ENCODE peak calls at places on chromosomes 7 and 10, in five cellular contexts. N is choroid plexus epithelial cell, M is GM06990, R is AG04450, Q is chondrocyte. J is an unnamed sample.

GRCh38 chr7:5228066-5228465 is 38.0 kb downstream of the WIPI2 start:
- DNase-seq in R (no peak), Q (no peak), M (no peak), N (no peak), J (no peak)

GRCh38 chr10:86103391-86104101 is 263.0 kb downstream of the GRID1 start:
- DNase-seq in N (no peak), M (no peak), R (no peak), Q (peak), J (no peak)

GRCh38 chr7:29588900-29589696 is 25.5 kb downstream of the PRR15 start:
- DNase-seq in R (peak), M (no peak), Q (no peak), N (peak), J (peak)

GRCh38 chr7:95906871-95907270 is 134.5 kb downstream of the DYNC1I1 start:
- DNase-seq in N (no peak), Q (no peak), M (no peak), R (no peak), J (no peak)

GRCh38 chr10:112792487-112793196 is 157.4 kb upstream of the TCF7L2 start:
- DNase-seq in N (peak), R (no peak), Q (no peak), M (no peak), J (no peak)

GRCh38 chr10:37236093-37236492 is 110.7 kb downstream of the ANKRD30A start:
- DNase-seq in N (no peak), R (no peak), Q (no peak), M (no peak), J (no peak)

GRCh38 chr10:12314836-12315235 is 34.5 kb upstream of the CAMK1D start:
- DNase-seq in R (no peak), Q (no peak), N (no peak), M (no peak), J (no peak)

GRCh38 chr10:132023092-132023811 is 41.5 kb upstream of the BNIP3 start:
- DNase-seq in N (peak), Q (no peak), R (peak), M (peak), J (peak)

GRCh38 chr7:26291699-26292538 is at the start of gene SNX10:
- DNase-seq in R (no peak), N (peak), Q (no peak), M (peak), J (peak)

GRCh38 chr7:75984130-75985008 is 10.0 kb downstream of the TMEM120A start:
- DNase-seq in R (no peak), N (no peak), M (no peak), Q (peak), J (no peak)

GRCh38 chr10:1020966-1021365 is 4.7 kb downstream of the IDI2 start:
- DNase-seq in M (peak), R (no peak), Q (no peak), N (no peak), J (no peak)

GRCh38 chr10:14554091-14554842 is 220.4 kb downstream of the FAM107B start:
- DNase-seq in M (no peak), N (peak), Q (no peak), R (no peak), J (no peak)

GRCh38 chr7:113188396-113188795 is 70.0 kb upstream of the SMIM30 start:
- DNase-seq in R (no peak), Q (no peak), N (no peak), M (no peak), J (no peak)

GRCh38 chr7:11130012-11130411 is 156.3 kb downstream of the PHF14 start:
- DNase-seq in N (peak), M (no peak), Q (no peak), R (peak), J (no peak)

GRCh38 chr7:81190997-81191747 is 272.3 kb upstream of the SEMA3C start:
- DNase-seq in N (peak), R (no peak), M (no peak), Q (no peak), J (no peak)

GRCh38 chr10:131847241-131847783 is 53.5 kb upstream of the PPP2R2D start:
- DNase-seq in Q (peak), N (no peak), R (no peak), M (no peak), J (no peak)

GRCh38 chr10:60849217-60849616 is 70.9 kb downstream of the CDK1 start:
- DNase-seq in R (no peak), N (no peak), M (no peak), Q (no peak), J (no peak)

GRCh38 chr10:60848126-60848525 is 69.8 kb downstream of the CDK1 start:
- DNase-seq in N (peak), Q (no peak), R (no peak), M (no peak), J (no peak)

GRCh38 chr10:60845038-60845437 is 66.8 kb downstream of the CDK1 start:
- DNase-seq in N (no peak), Q (no peak), R (no peak), M (no peak), J (no peak)

GRCh38 chr10:60848680-60849079 is 70.4 kb downstream of the CDK1 start:
- DNase-seq in Q (no peak), M (no peak), N (no peak), R (no peak), J (no peak)

DNA sequence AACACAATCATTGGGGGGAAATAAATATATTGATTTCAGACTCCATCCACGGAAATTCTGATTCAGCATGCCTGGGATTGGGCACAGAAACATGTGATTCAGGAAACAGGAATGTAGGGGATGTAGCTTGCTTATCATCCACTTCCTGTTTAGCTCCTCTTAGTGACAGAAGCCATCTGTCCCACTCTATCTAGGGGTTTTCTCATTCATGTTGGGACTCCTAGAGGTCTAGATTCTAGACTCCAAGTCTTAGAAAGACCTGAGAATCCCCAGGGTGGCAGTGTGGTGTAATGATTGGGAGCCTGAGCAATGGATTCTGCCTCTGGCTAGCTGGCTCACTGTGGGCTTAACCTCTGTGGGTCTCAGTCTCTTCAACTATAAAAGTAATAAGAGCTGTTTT is 67.9 kb downstream of the CDK1 start:
- DNase-seq in N (peak), R (peak), M (no peak), Q (no peak), J (no peak)
- TF ChIP-seq CTCF in N (peak), R (peak), M (no peak), Q (peak), J (no peak)

GRCh38 chr10:96491303-96491702 is 22.4 kb downstream of the TLL2 start:
- DNase-seq in R (no peak), M (no peak), N (peak), Q (no peak), J (no peak)
- TF ChIP-seq CTCF in R (peak), M (peak), N (peak), Q (peak), J (peak)

GRCh38 chr7:115676080-115676479 is 354.5 kb downstream of the TFEC start:
- DNase-seq in M (no peak), N (peak), Q (no peak), R (peak), J (no peak)
- TF ChIP-seq CTCF in M (no peak), N (peak), Q (peak), R (peak), J (no peak)

DNA sequence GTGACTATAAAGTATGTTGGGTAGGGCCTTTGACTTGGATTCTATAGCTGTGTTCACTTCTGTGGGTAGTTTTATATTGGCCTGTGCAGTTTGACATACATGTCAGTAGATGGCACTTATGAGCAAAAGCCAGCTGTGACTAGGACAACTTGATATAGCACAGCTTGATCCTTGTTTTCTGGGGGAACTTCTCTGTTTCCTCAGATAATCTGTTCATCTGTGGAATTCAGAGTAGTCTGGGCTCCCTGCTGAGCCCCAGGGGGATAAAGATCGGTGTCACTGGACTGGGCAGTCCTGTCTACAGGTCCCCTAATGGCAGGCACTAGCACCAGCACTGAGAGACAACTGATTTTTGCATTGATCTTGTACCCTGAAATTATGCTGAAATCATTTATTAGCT is 25.4 kb downstream of the CYP2C9 start:
- DNase-seq in M (no peak), R (no peak), N (peak), Q (no peak), J (peak)
- TF ChIP-seq CTCF in M (peak), R (peak), N (peak), Q (peak), J (peak)

GRCh38 chr10:22988581-22989360 is 60.9 kb downstream of the ARMC3 start:
- DNase-seq in Q (no peak), M (peak), N (peak), R (peak), J (peak)

GRCh38 chr10:22984066-22984465 is 56.2 kb downstream of the ARMC3 start:
- DNase-seq in Q (no peak), M (no peak), N (peak), R (no peak), J (no peak)

GRCh38 chr10:22992075-22992474 is 64.2 kb downstream of the ARMC3 start:
- DNase-seq in Q (no peak), R (no peak), M (peak), N (no peak), J (peak)

GRCh38 chr10:22990443-22990842 is 62.6 kb downstream of the ARMC3 start:
- DNase-seq in R (no peak), N (no peak), Q (no peak), M (no peak), J (no peak)

DNA sequence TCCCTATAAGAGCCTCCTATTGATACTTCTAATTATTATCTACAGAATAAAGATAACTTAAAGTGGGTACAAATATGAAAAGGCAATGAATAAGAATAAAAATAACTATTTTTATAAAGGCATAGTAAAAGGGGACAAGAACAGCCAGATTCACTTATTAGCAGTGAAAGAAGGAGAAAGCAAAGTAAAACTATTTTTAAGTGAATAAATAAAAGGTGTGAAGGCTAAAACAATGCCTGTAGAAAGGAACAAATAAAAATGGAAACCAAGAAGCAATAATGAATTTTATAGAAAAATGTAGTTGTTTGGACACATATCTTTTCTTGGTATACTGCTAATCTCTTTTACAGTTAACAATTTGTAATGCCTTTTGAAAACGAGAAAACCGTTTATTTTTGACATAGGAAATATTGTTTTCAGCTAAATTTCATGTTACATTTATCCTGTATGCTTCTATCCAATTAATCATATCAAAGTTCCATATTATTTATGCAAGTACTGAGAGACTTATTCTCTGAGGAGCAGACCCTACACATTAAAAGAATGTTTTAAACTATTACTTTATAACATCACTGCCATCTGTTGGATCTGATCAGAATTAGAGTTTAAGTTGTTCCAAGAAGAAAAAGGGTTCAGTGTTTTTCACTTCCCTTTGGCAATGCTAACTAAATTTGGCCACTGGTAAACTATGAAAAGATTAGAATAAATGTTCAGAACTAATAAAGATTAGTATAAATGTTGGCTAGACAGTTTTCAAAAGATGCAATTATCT is 59.1 kb downstream of the ARMC3 start:
- DNase-seq in N (peak), Q (no peak), M (peak), R (peak), J (peak)
- TF ChIP-seq CTCF in N (peak), Q (peak), M (peak), R (peak), J (peak)

GRCh38 chr10:63819753-63820347 is 298.6 kb downstream of the REEP3 start:
- DNase-seq in N (peak), M (no peak), R (peak), Q (no peak), J (no peak)
- TF ChIP-seq CTCF in N (peak), M (peak), R (peak), Q (peak), J (peak)

DNA sequence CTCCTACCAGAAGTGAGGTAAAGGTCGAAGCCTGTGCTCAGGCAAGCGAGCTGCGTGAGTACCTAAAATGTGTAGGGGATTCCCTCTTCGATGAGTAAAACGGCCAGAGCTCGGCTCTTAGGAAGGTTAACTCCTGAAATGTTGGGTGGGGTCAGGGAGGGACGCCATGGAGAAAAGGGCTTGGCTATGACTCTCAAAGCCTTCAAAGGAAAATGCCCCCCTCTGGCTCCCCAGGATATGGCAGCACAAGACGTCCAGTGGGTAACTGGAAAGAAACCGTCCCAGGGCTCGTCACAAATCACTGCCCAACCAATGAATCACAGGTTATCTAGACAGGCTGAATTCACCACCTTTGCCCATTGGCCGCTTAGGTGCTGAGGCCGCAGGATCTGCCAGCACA is 58.0 kb downstream of the CALML3 start:
- DNase-seq in Q (peak), M (peak), R (no peak), N (no peak), J (no peak)
- TF ChIP-seq CTCF in Q (peak), M (peak), R (peak), N (peak), J (no peak)

GRCh38 chr7:47285860-47286491 is 295.9 kb downstream of the TNS3 start:
- DNase-seq in Q (no peak), R (no peak), M (no peak), N (peak), J (no peak)
- TF ChIP-seq CTCF in Q (peak), R (no peak), M (no peak), N (peak), J (no peak)

GRCh38 chr10:101444058-101444457 is 90.1 kb downstream of the BTRC start:
- DNase-seq in M (no peak), N (peak), Q (no peak), R (no peak), J (peak)
- TF ChIP-seq CTCF in M (peak), N (peak), Q (peak), R (peak), J (peak)

DNA sequence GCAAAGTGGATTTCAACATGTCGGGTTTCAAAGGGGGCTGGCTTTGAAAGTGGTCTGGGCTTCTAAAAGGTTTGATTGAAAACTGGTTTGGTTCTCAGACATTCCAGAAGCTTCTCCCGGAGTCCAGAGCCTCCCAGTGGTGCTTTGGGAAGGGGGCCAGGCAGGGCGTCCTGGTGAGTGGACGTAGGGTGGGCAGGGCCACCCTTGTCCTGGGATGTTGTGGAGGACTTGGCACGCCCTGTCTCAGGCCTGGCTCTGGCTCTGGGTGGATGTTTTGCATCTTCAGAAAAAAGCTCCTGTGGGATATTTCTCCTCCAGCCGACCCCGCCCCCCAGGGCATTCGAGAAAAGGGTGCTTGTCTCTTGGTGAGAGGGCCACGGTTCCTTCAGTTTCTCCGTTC is 31.2 kb downstream of the GRIFIN start:
- DNase-seq in M (no peak), R (no peak), N (no peak), Q (no peak), J (no peak)
- TF ChIP-seq CTCF in M (no peak), R (no peak), N (peak), Q (peak), J (no peak)